ENCODE peak calls at places on chromosomes 13 and 19, in nine cellular contexts. N is stromal cell of bone marrow, A is ELF-1, Q is GM12864, Z is amygdala, E is AG09319, D is T-helper 9 cell, V is DMS153, F is AML-193. P is an unnamed sample.

GRCh38 chr19:19539738-19540703 is 2.0 kb downstream of the CILP2 start:
- DNase-seq in Z (no peak), A (peak; percentile 83), Q (peak; percentile 55), N (no peak), V (no peak), F (no peak), E (no peak), D (peak; percentile 60), P (no peak)

GRCh38 chr13:26061947-26062346 is 10.1 kb upstream of the SHISA2 start:
- DNase-seq in V (no peak), E (no peak), Q (no peak), F (no peak), D (no peak), N (peak; percentile 87), A (no peak), Z (no peak), P (no peak)

GRCh38 chr19:18415177-18415867 is 3.9 kb upstream of the SSBP4 start:
- DNase-seq in A (no peak), E (peak; percentile 71), D (no peak), Z (no peak), N (peak; percentile 65), Q (no peak), F (peak; percentile 51), V (no peak), P (no peak)

GRCh38 chr13:23516190-23516589 is 54.0 kb upstream of the TNFRSF19 start:
- DNase-seq in Q (no peak), A (peak; percentile 38), D (no peak), N (no peak), V (no peak), E (no peak), F (no peak), Z (no peak), P (no peak)

GRCh38 chr19:55553217-55554182 is 8.2 kb upstream of the SBK3 start:
- DNase-seq in D (no peak), V (no peak), Q (no peak), E (no peak), Z (no peak), A (no peak), N (no peak), F (no peak), P (no peak)

GRCh38 chr19:827710-828321 is at the start of gene AZU1:
- DNase-seq in F (peak; percentile 88), V (no peak), Q (no peak), Z (no peak), A (no peak), N (no peak), E (no peak), D (no peak), P (no peak)

GRCh38 chr13:36530050-36530789 is 97.9 kb downstream of the CCNA1 start:
- DNase-seq in E (no peak), V (no peak), Q (no peak), Z (no peak), N (peak; percentile 36), F (no peak), D (no peak), A (no peak), P (no peak)

GRCh38 chr13:111547726-111548273 is 227.4 kb downstream of the TEX29 start:
- DNase-seq in Q (no peak), Z (no peak), E (no peak), V (no peak), D (no peak), F (no peak), A (no peak), N (no peak), P (no peak)

GRCh38 chr19:41921280-41922219 is 6.7 kb downstream of the ERFL start:
- DNase-seq in D (no peak), Z (no peak), N (no peak), E (no peak), A (no peak), F (no peak), V (no peak), Q (no peak), P (no peak)

GRCh38 chr13:97068146-97068545 is 73.9 kb upstream of the OXGR1 start:
- DNase-seq in N (no peak), A (peak; percentile 12), F (no peak), D (no peak), V (peak; percentile 72), E (no peak), Z (no peak), Q (no peak), P (no peak)

GRCh38 chr13:26498524-26499208 is 58.8 kb upstream of the WASF3 start:
- DNase-seq in V (peak; percentile 64), Q (no peak), D (no peak), N (peak; percentile 44), Z (no peak), E (no peak), F (no peak), A (no peak), P (no peak)

GRCh38 chr19:6026390-6026897 is 48.5 kb upstream of the RANBP3 start:
- DNase-seq in F (no peak), Q (no peak), N (no peak), V (no peak), Z (no peak), E (no peak), D (no peak), A (no peak), P (no peak)

GRCh38 chr19:14375582-14376291 is 5.5 kb upstream of the ADGRE5 start:
- DNase-seq in V (no peak), E (no peak), F (no peak), Q (no peak), Z (no peak), N (no peak), A (no peak), D (no peak), P (no peak)

GRCh38 chr13:43663474-43664090 is 123.2 kb downstream of the ENOX1 start:
- DNase-seq in Z (no peak), D (no peak), F (no peak), V (no peak), Q (no peak), E (no peak), N (peak; percentile 14), A (no peak), P (no peak)

GRCh38 chr19:18782559-18783225 is 8.4 kb downstream of the COMP start:
- DNase-seq in N (no peak), D (no peak), V (no peak), Z (no peak), Q (no peak), E (no peak), A (no peak), F (no peak), P (no peak)

GRCh38 chr19:19120308-19121156 is 17.7 kb downstream of the TMEM161A start:
- DNase-seq in D (no peak), A (peak; percentile 98), Z (no peak), N (no peak), V (no peak), Q (no peak), F (no peak), E (no peak), P (no peak)

GRCh38 chr13:75760182-75760981 is 124.3 kb downstream of the LMO7 start:
- DNase-seq in Q (no peak), A (no peak), Z (no peak), N (no peak), V (peak; percentile 84), E (no peak), D (no peak), F (no peak), P (peak; percentile 26)

GRCh38 chr13:107458269-107458668 is 757.1 kb downstream of the LIG4 start:
- DNase-seq in D (no peak), E (no peak), Q (no peak), N (no peak), V (peak; percentile 77), A (no peak), F (no peak), Z (no peak), P (peak; percentile 37)

GRCh38 chr13:36787181-36787580 is 31.8 kb upstream of the RFXAP start:
- DNase-seq in Q (no peak), V (no peak), N (no peak), F (no peak), Z (no peak), A (no peak), E (no peak), D (no peak), P (no peak)

GRCh38 chr19:38386968-38387549 is 775 bp downstream of the GGN start:
- DNase-seq in N (no peak), Z (no peak), V (no peak), Q (no peak), D (no peak), F (no peak), A (no peak), E (no peak), P (no peak)

GRCh38 chr19:15118248-15118647 is 11.0 kb downstream of the SYDE1 start:
- DNase-seq in V (no peak), E (no peak), D (no peak), N (no peak), A (peak; percentile 53), F (no peak), Z (no peak), Q (no peak), P (no peak)

GRCh38 chr19:11848200-11848593 is 329 bp upstream of the ZNF439 start:
- DNase-seq in E (no peak), A (no peak), Z (no peak), N (no peak), D (peak; percentile 0), F (no peak), V (no peak), Q (no peak), P (no peak)

GRCh38 chr19:3146677-3147100 is 10.9 kb downstream of the GNA15 start:
- DNase-seq in Z (no peak), E (no peak), V (no peak), F (no peak), Q (no peak), D (peak; percentile 74), N (no peak), A (peak; percentile 49), P (no peak)

GRCh38 chr19:38642176-38642575 is 5.3 kb upstream of the ACTN4 start:
- DNase-seq in V (no peak), D (no peak), Z (no peak), A (peak; percentile 96), Q (no peak), N (no peak), F (no peak), E (no peak), P (no peak)

GRCh38 chr19:39937094-39937493 is 2.7 kb upstream of the FCGBP start:
- DNase-seq in Q (no peak), Z (no peak), E (no peak), V (no peak), F (no peak), N (no peak), A (no peak), D (peak; percentile 9), P (no peak)

GRCh38 chr13:76991432-76991795 is 467 bp upstream of the CLN5 start:
- DNase-seq in D (peak; percentile 69), A (no peak), Q (no peak), V (no peak), N (no peak), E (no peak), F (no peak), Z (no peak), P (no peak)